ENCODE peak calls at places on chromosomes 2 and 18, in five cellular contexts. One of them, this sample, is unnamed.

GRCh38 chr2:59926706-59927105 is 626.7 kb downstream of the BCL11A start:
- DNase-seq in AG09319: no peak
- DNase-seq in CD8-positive, alpha-beta memory T cell: no peak
- DNase-seq in thoracic aorta: no peak
- DNase-seq in CD4-positive, CD25-positive, alpha-beta regulatory T cell: no peak
- DNase-seq in this sample: no peak

GRCh38 chr18:9615973-9616559 is 1.7 kb upstream of the PPP4R1 start:
- DNase-seq in AG09319: no peak
- DNase-seq in CD8-positive, alpha-beta memory T cell: no peak
- DNase-seq in thoracic aorta: no peak
- DNase-seq in CD4-positive, CD25-positive, alpha-beta regulatory T cell: no peak
- DNase-seq in this sample: no peak

GRCh38 chr18:5975111-5975622 is 79.8 kb upstream of the TMEM200C start:
- DNase-seq in AG09319: peak
- DNase-seq in CD8-positive, alpha-beta memory T cell: no peak
- DNase-seq in thoracic aorta: no peak
- DNase-seq in CD4-positive, CD25-positive, alpha-beta regulatory T cell: no peak
- DNase-seq in this sample: no peak

GRCh38 chr2:49988816-49989215 is 834.5 kb upstream of the FSHR start:
- DNase-seq in AG09319: no peak
- DNase-seq in CD8-positive, alpha-beta memory T cell: no peak
- DNase-seq in thoracic aorta: no peak
- DNase-seq in CD4-positive, CD25-positive, alpha-beta regulatory T cell: no peak
- DNase-seq in this sample: no peak

GRCh38 chr2:121504316-121504715 is 26.4 kb upstream of the RNU4ATAC start:
- DNase-seq in AG09319: no peak
- DNase-seq in CD8-positive, alpha-beta memory T cell: no peak
- DNase-seq in thoracic aorta: no peak
- DNase-seq in CD4-positive, CD25-positive, alpha-beta regulatory T cell: no peak
- DNase-seq in this sample: no peak

GRCh38 chr2:199982444-199982843 is 27.1 kb downstream of the MAIP1 start:
- DNase-seq in AG09319: no peak
- DNase-seq in CD8-positive, alpha-beta memory T cell: no peak
- DNase-seq in thoracic aorta: no peak
- DNase-seq in CD4-positive, CD25-positive, alpha-beta regulatory T cell: no peak
- DNase-seq in this sample: no peak

GRCh38 chr2:56688661-56689060 is 504.9 kb downstream of the CCDC85A start:
- DNase-seq in AG09319: no peak
- DNase-seq in CD8-positive, alpha-beta memory T cell: no peak
- DNase-seq in thoracic aorta: no peak
- DNase-seq in CD4-positive, CD25-positive, alpha-beta regulatory T cell: no peak
- DNase-seq in this sample: peak

GRCh38 chr2:181085729-181086128 is 105.3 kb downstream of the UBE2E3 start:
- DNase-seq in AG09319: no peak
- DNase-seq in CD8-positive, alpha-beta memory T cell: no peak
- DNase-seq in thoracic aorta: no peak
- DNase-seq in CD4-positive, CD25-positive, alpha-beta regulatory T cell: no peak
- DNase-seq in this sample: no peak

GRCh38 chr2:27492557-27492956 is 2.4 kb downstream of the FNDC4 start:
- DNase-seq in AG09319: no peak
- DNase-seq in CD8-positive, alpha-beta memory T cell: no peak
- DNase-seq in thoracic aorta: no peak
- DNase-seq in CD4-positive, CD25-positive, alpha-beta regulatory T cell: no peak
- DNase-seq in this sample: no peak